ENCODE peak calls at places on chromosomes 5 and 9, in six cellular contexts. Q is activated naive CD8-positive, alpha-beta T cell treated with anti-CD3 and anti-CD28 coated beads, Interleukin-2, amount 10 ng/mL, durations not matched to agents 7 days and 5 days; A is GM13977; T is fibroblast of mammary gland; I is lower leg skin; L is activated gamma-delta T cell treated with Interleukin-2 at 50 U/mL for 16 hours. Z is an unnamed sample.

GRCh38 chr5:149839761-149840160 is 104.8 kb downstream of the PDE6A start:
- DNase-seq in Q (no peak), A (no peak), T (peak; percentile 21), I (no peak), L (no peak), Z (no peak)

GRCh38 chr5:141826674-141827073 is 51.5 kb downstream of the PCDH1 start:
- DNase-seq in Q (no peak), A (no peak), T (no peak), I (no peak), L (no peak), Z (no peak)

GRCh38 chr9:82154573-82154972 is 166.0 kb downstream of the SPATA31D1 start:
- DNase-seq in Q (no peak), A (no peak), T (no peak), I (no peak), L (no peak), Z (no peak)

GRCh38 chr9:98808411-98808815 is 943 bp downstream of the GALNT12 start:
- DNase-seq in Q (peak; percentile 45), A (no peak), T (no peak), I (no peak), L (no peak), Z (no peak)

GRCh38 chr9:128552744-128553221 is 396 bp downstream of the SPTAN1 start:
- DNase-seq in Q (no peak), A (no peak), T (no peak), I (peak; percentile 27), L (peak; percentile 41), Z (peak; percentile 53)

GRCh38 chr9:136482046-136482792 is 621 bp downstream of the SEC16A start:
- DNase-seq in Q (no peak), A (no peak), T (peak; percentile 47), I (no peak), L (peak; percentile 15), Z (no peak)

GRCh38 chr5:8306289-8306688 is 437.3 kb downstream of the MTRR start:
- DNase-seq in Q (no peak), A (no peak), T (no peak), I (no peak), L (no peak), Z (no peak)

GRCh38 chr5:134911285-134912215 is 6.6 kb downstream of the PCBD2 start:
- DNase-seq in Q (no peak), A (no peak), T (peak; percentile 15), I (no peak), L (no peak), Z (no peak)

GRCh38 chr5:129904102-129904666 is at the start of gene CHSY3:
- DNase-seq in Q (peak; percentile 64), A (peak; percentile 47), T (peak; percentile 72), I (peak; percentile 73), L (no peak), Z (peak; percentile 32)

GRCh38 chr5:154118832-154119442 is 71.6 kb upstream of the GALNT10 start:
- DNase-seq in Q (no peak), A (no peak), T (peak; percentile 12), I (no peak), L (no peak), Z (no peak)

GRCh38 chr5:60520451-60521210 is 179.3 kb downstream of the DEPDC1B start:
- DNase-seq in Q (no peak), A (no peak), T (no peak), I (no peak), L (no peak), Z (no peak)

GRCh38 chr5:27494845-27495244 is 456.5 kb upstream of the CDH9 start:
- DNase-seq in Q (no peak), A (no peak), T (peak; percentile 45), I (no peak), L (no peak), Z (no peak)

GRCh38 chr5:74503-75109 is 17.4 kb upstream of the PLEKHG4B start:
- DNase-seq in Q (no peak), A (no peak), T (no peak), I (no peak), L (no peak), Z (peak; percentile 7)

GRCh38 chr5:149651686-149652085 is 70.4 kb downstream of the ARHGEF37 start:
- DNase-seq in Q (no peak), A (no peak), T (no peak), I (no peak), L (no peak), Z (no peak)

GRCh38 chr9:35650341-35651158 is at the start of gene SIT1:
- DNase-seq in Q (peak; percentile 66), A (peak; percentile 43), T (no peak), I (no peak), L (no peak), Z (peak; percentile 69)

GRCh38 chr5:37716405-37716804 is 123.4 kb downstream of the GDNF start:
- DNase-seq in Q (no peak), A (no peak), T (no peak), I (no peak), L (no peak), Z (no peak)

GRCh38 chr9:109272745-109273144 is 48.1 kb downstream of the EPB41L4B start:
- DNase-seq in Q (no peak), A (no peak), T (no peak), I (no peak), L (no peak), Z (no peak)

GRCh38 chr9:90600029-90600428 is 42.6 kb downstream of the DIRAS2 start:
- DNase-seq in Q (no peak), A (no peak), T (no peak), I (no peak), L (no peak), Z (no peak)

GRCh38 chr5:15885156-15885555 is 294.4 kb downstream of the MARCHF11 start:
- DNase-seq in Q (no peak), A (no peak), T (peak; percentile 46), I (no peak), L (no peak), Z (no peak)

GRCh38 chr5:130939059-130939458 is 226.0 kb downstream of the HINT1 start:
- DNase-seq in Q (no peak), A (no peak), T (no peak), I (no peak), L (no peak), Z (no peak)

GRCh38 chr5:31131381-31131811 is 62.1 kb upstream of the CDH6 start:
- DNase-seq in Q (no peak), A (no peak), T (peak; percentile 4), I (no peak), L (no peak), Z (no peak)

GRCh38 chr9:93826209-93826608 is 128.9 kb downstream of the BARX1 start:
- DNase-seq in Q (peak; percentile 72), A (peak; percentile 48), T (no peak), I (no peak), L (peak; percentile 16), Z (peak; percentile 43)

GRCh38 chr5:168268949-168269943 is 22.2 kb upstream of the WWC1 start:
- DNase-seq in Q (peak; percentile 74), A (peak; percentile 85), T (peak; percentile 77), I (peak; percentile 72), L (peak; percentile 64), Z (peak; percentile 85)

GRCh38 chr5:107831612-107832395 is 161.1 kb upstream of the EFNA5 start:
- DNase-seq in Q (no peak), A (no peak), T (peak; percentile 58), I (no peak), L (no peak), Z (no peak)

GRCh38 chr5:173211284-173211683 is 23.7 kb downstream of the NKX2-5 start:
- DNase-seq in Q (no peak), A (no peak), T (no peak), I (no peak), L (no peak), Z (no peak)

GRCh38 chr9:128164332-128164885 is 4.3 kb downstream of the BBLN start:
- DNase-seq in Q (no peak), A (no peak), T (peak; percentile 15), I (no peak), L (no peak), Z (no peak)

GRCh38 chr9:90287567-90288274 is 354.9 kb downstream of the DIRAS2 start:
- DNase-seq in Q (no peak), A (peak; percentile 57), T (no peak), I (no peak), L (no peak), Z (peak; percentile 71)

GRCh38 chr5:43769576-43770352 is 166.8 kb downstream of the NNT start:
- DNase-seq in Q (no peak), A (no peak), T (peak; percentile 96), I (peak; percentile 49), L (no peak), Z (no peak)

GRCh38 chr9:15972760-15973159 is 419.9 kb downstream of the CCDC171 start:
- DNase-seq in Q (no peak), A (no peak), T (no peak), I (no peak), L (no peak), Z (no peak)

GRCh38 chr9:134561427-134562145 is 80.0 kb upstream of the COL5A1 start:
- DNase-seq in Q (no peak), A (no peak), T (no peak), I (no peak), L (no peak), Z (no peak)